ENCODE peak calls at places on chromosome 2, in nine cellular contexts. K, B, I, E, F, G, N, Z and V are unnamed samples.

GRCh38 chr2:144659731-144660275 is 139.9 kb upstream of the ZEB2 start:
- DNase-seq in K (peak), B (no peak), I (no peak), E (peak), F (peak), G (no peak), N (no peak), Z (peak), V (no peak)

GRCh38 chr2:189407161-189407943 is 33.9 kb upstream of the WDR75 start:
- DNase-seq in K (no peak), B (no peak), I (peak), E (no peak), F (peak), G (no peak), N (no peak), Z (no peak), V (no peak)

GRCh38 chr2:165224941-165225340 is 14.3 kb upstream of the SCN2A start:
- DNase-seq in K (no peak), B (no peak), I (no peak), E (no peak), F (no peak), G (no peak), N (no peak), Z (no peak), V (no peak)

GRCh38 chr2:85429924-85430289 is 11.4 kb downstream of the SH2D6 start:
- DNase-seq in K (no peak), B (no peak), I (no peak), E (no peak), F (no peak), G (no peak), N (no peak), Z (no peak), V (no peak)

GRCh38 chr2:230762317-230762896 is 49.8 kb downstream of the CAB39 start:
- DNase-seq in K (peak), B (peak), I (peak), E (no peak), F (peak), G (no peak), N (peak), Z (no peak), V (no peak)

GRCh38 chr2:72959995-72960981 is 43.0 kb downstream of the EMX1 start:
- DNase-seq in K (no peak), B (no peak), I (no peak), E (no peak), F (no peak), G (no peak), N (no peak), Z (no peak), V (no peak)

GRCh38 chr2:175404839-175405238 is 223.3 kb upstream of the ATP5MC3 start:
- DNase-seq in K (no peak), B (no peak), I (no peak), E (no peak), F (no peak), G (no peak), N (no peak), Z (no peak), V (no peak)

GRCh38 chr2:57886196-57886786 is 160.3 kb upstream of the VRK2 start:
- DNase-seq in K (no peak), B (no peak), I (peak), E (no peak), F (no peak), G (no peak), N (no peak), Z (no peak), V (no peak)

GRCh38 chr2:239153806-239154591 is 246.8 kb downstream of the HDAC4 start:
- DNase-seq in K (no peak), B (no peak), I (no peak), E (no peak), F (no peak), G (no peak), N (no peak), Z (no peak), V (no peak)

GRCh38 chr2:66390152-66390551 is 44.8 kb upstream of the MEIS1 start:
- DNase-seq in K (no peak), B (no peak), I (no peak), E (no peak), F (no peak), G (no peak), N (no peak), Z (no peak), V (no peak)
- H3K4me3 ChIP-seq in K (no peak), B (no peak), I (no peak), E (no peak), F (no peak), G (no peak), N (peak), Z (no peak), V (no peak)

GRCh38 chr2:135815269-135815668 is 21.7 kb downstream of the LCT start:
- DNase-seq in K (no peak), B (no peak), I (no peak), E (no peak), F (no peak), G (no peak), N (no peak), Z (no peak), V (no peak)
- TF ChIP-seq REST in K (no peak), B (no peak), I (no peak), E (no peak), F (no peak), G (no peak), N (no peak), Z (no peak), V (no peak)

DNA sequence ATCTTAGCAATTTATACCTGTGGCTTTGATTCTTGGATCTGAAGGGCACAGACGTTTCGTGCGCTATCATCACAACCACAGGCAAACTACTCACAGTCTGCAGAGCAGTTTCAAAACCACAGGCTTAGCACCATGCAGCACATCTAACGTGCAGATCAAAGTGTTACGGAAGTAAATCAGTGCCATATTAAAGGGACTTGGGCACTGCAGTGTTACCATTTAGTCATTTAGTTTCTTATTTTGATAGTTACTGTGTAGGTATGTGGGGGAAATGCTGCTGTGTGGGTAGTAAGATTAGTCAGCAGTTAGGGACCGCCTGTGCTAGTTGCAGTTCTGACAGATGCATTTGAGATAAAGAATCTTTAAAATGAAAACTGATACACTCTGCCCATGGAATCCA is 384.0 kb downstream of the NBAS start:
- DNase-seq in K (no peak), B (no peak), I (no peak), E (peak), F (no peak), G (peak), N (no peak), Z (no peak), V (no peak)
- H3K4me3 ChIP-seq in K (no peak), B (no peak), I (no peak), E (no peak), F (no peak), G (no peak), N (no peak), Z (no peak), V (no peak)

GRCh38 chr2:148928395-148928794 is 53.4 kb downstream of the KIF5C start:
- DNase-seq in K (no peak), B (no peak), I (no peak), E (no peak), F (no peak), G (no peak), N (no peak), Z (no peak), V (no peak)

GRCh38 chr2:148927010-148927409 is 52.0 kb downstream of the KIF5C start:
- DNase-seq in K (peak), B (no peak), I (no peak), E (peak), F (no peak), G (no peak), N (no peak), Z (peak), V (no peak)

GRCh38 chr2:148922776-148923175 is 47.7 kb downstream of the KIF5C start:
- DNase-seq in K (no peak), B (no peak), I (no peak), E (no peak), F (no peak), G (no peak), N (no peak), Z (no peak), V (no peak)

GRCh38 chr2:148930046-148930775 is 55.2 kb downstream of the KIF5C start:
- DNase-seq in K (no peak), B (no peak), I (no peak), E (no peak), F (no peak), G (no peak), N (no peak), Z (no peak), V (no peak)

DNA sequence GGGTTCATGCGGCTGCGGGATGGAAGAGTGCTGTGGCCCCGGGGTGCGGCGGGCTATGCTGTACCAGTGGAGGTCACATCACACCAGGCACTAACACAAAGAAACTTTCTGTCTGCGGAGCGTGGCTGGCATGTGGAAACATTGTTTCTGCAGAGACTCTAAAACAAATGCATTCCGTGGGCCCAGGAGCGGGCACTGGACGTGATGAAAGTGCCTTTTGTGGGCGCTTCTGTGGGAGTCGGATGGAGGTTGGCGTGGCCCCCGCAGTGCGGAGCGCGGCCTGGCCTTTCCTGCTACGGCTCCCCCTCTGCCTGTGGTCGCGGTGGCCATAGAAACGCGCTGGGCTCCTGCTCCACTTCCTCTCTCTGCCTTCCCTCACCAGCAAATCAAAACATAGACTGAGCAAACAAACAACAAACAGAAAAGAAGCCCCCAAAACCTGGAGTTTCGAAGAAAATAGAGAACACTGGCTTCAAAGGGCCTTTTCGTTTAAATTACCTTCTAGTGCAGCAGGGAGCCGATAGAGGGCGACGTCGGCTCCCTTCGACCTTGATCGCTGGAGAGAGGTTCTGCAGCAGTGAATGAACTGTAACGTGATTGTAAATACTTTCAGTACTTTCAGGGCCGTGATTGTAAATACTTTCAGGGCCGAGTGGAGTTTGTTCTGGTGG is 51.4 kb downstream of the KIF5C start:
- DNase-seq in K (peak), B (peak), I (peak), E (peak), F (peak), G (peak), N (peak), Z (no peak), V (peak)
- TF ChIP-seq REST in K (no peak), B (no peak), I (no peak), E (no peak), F (no peak), G (no peak), N (no peak), Z (no peak), V (no peak)

GRCh38 chr2:172296267-172297046 is 130.9 kb upstream of the ITGA6 start:
- DNase-seq in K (no peak), B (no peak), I (no peak), E (no peak), F (no peak), G (no peak), N (peak), Z (no peak), V (no peak)
- H3K4me3 ChIP-seq in K (no peak), B (no peak), I (no peak), E (no peak), F (no peak), G (no peak), N (peak), Z (no peak), V (no peak)

GRCh38 chr2:8217366-8218125 is 464.3 kb upstream of the ID2 start:
- DNase-seq in K (no peak), B (no peak), I (no peak), E (no peak), F (no peak), G (no peak), N (no peak), Z (no peak), V (no peak)
- TF ChIP-seq REST in K (no peak), B (no peak), I (no peak), E (no peak), F (no peak), G (no peak), N (no peak), Z (no peak), V (no peak)